ENCODE peak calls at places on chromosomes 1 and 21, in six cellular contexts. Z is astrocyte of the spinal cord, R is PC-3, J is cardiac muscle cell, T is endothelial cell of umbilical vein, G is choroid plexus epithelial cell. O is an unnamed sample.

GRCh38 chr1:60657926-60658325 is 424.4 kb upstream of the NFIA start:
- DNase-seq in Z (no peak), G (no peak), R (no peak), J (no peak), T (no peak), O (no peak)

GRCh38 chr1:52125727-52126359 is 16.0 kb upstream of the ZFYVE9 start:
- DNase-seq in T (no peak), R (no peak), J (no peak), G (no peak), Z (no peak), O (no peak)

GRCh38 chr1:33004628-33005027 is 32.1 kb downstream of the AK2 start:
- DNase-seq in J (no peak), T (peak), Z (no peak), G (peak), R (peak), O (no peak)

GRCh38 chr1:100354971-100355394 is 2.7 kb downstream of the CDC14A start:
- DNase-seq in Z (peak), T (peak), R (peak), G (peak), J (peak), O (no peak)

GRCh38 chr1:113040041-113040440 is 33.0 kb upstream of the LRIG2 start:
- DNase-seq in J (peak), T (peak), Z (no peak), G (no peak), R (no peak), O (no peak)

GRCh38 chr1:97008226-97008625 is 286.6 kb downstream of the PTBP2 start:
- DNase-seq in J (no peak), G (peak), Z (peak), T (no peak), R (peak), O (no peak)

GRCh38 chr1:69485616-69486015 is 82.1 kb upstream of the LRRC7 start:
- DNase-seq in J (no peak), R (no peak), T (no peak), Z (no peak), G (no peak), O (no peak)

GRCh38 chr1:27300341-27301051 is 21.5 kb upstream of the TMEM222 start:
- DNase-seq in J (peak), Z (peak), T (peak), G (peak), R (peak), O (peak)

GRCh38 chr1:206419250-206419649 is 51.0 kb upstream of the IKBKE start:
- DNase-seq in J (no peak), Z (no peak), R (peak), G (no peak), T (no peak), O (no peak)

GRCh38 chr1:65992160-65993046 is 199.7 kb downstream of the PDE4B start:
- DNase-seq in T (no peak), J (peak), Z (peak), R (peak), G (no peak), O (no peak)

GRCh38 chr21:46442938-46443337 is 15.8 kb upstream of the DIP2A start:
- DNase-seq in T (no peak), G (no peak), J (no peak), Z (no peak), R (no peak), O (no peak)

GRCh38 chr1:43373034-43373940 is 5.5 kb upstream of the ELOVL1 start:
- DNase-seq in T (peak), R (peak), J (peak), G (peak), Z (peak), O (peak)

GRCh38 chr1:53365405-53366063 is 37.7 kb upstream of the LRP8 start:
- DNase-seq in Z (no peak), G (no peak), R (no peak), T (no peak), J (peak), O (no peak)

GRCh38 chr1:192973988-192974387 is 85.2 kb downstream of the UCHL5 start:
- DNase-seq in J (no peak), G (no peak), R (no peak), Z (no peak), T (no peak), O (no peak)

GRCh38 chr1:41381691-41382530 is 20.7 kb downstream of the FOXO6 start:
- DNase-seq in Z (no peak), G (no peak), J (peak), R (peak), T (peak), O (no peak)

GRCh38 chr1:177914603-177915002 is 55.3 kb downstream of the SEC16B start:
- DNase-seq in G (no peak), Z (no peak), J (no peak), R (peak), T (peak), O (no peak)

GRCh38 chr1:172399369-172400072 is 21.0 kb upstream of the C1orf105 start:
- DNase-seq in T (peak), J (peak), Z (peak), R (peak), G (peak), O (peak)

GRCh38 chr1:155977607-155978324 is 581 bp downstream of the ARHGEF2 start:
- DNase-seq in R (peak), T (no peak), J (no peak), Z (no peak), G (no peak), O (no peak)

GRCh38 chr21:36141513-36141925 is 6.6 kb downstream of the CBR3 start:
- DNase-seq in T (peak), R (peak), Z (peak), G (peak), J (peak), O (no peak)

GRCh38 chr1:17307946-17308345 is at the start of gene PADI4:
- DNase-seq in G (no peak), R (no peak), Z (no peak), T (no peak), J (no peak), O (no peak)

GRCh38 chr1:57061369-57061768 is 95.6 kb upstream of the C8B start:
- DNase-seq in Z (no peak), T (no peak), J (peak), G (peak), R (no peak), O (peak)

GRCh38 chr1:56149761-56150160 is 429.6 kb downstream of the PLPP3 start:
- DNase-seq in J (no peak), T (peak), Z (no peak), G (no peak), R (no peak), O (no peak)

GRCh38 chr1:161119017-161119378 is 1.1 kb downstream of the NIT1 start:
- DNase-seq in G (peak), Z (no peak), R (no peak), J (peak), T (no peak), O (no peak)

GRCh38 chr1:38077523-38078147 is 31.0 kb upstream of the POU3F1 start:
- DNase-seq in G (no peak), T (no peak), Z (no peak), R (peak), J (no peak), O (no peak)

GRCh38 chr1:30600706-30601105 is 122.7 kb downstream of the MATN1 start:
- DNase-seq in J (no peak), Z (no peak), T (no peak), G (no peak), R (no peak), O (no peak)

GRCh38 chr1:92310185-92310597 is 11.3 kb downstream of the RPAP2 start:
- DNase-seq in T (peak), R (peak), J (peak), G (peak), Z (peak), O (no peak)

GRCh38 chr1:36080801-36081200 is 3.1 kb upstream of the TEKT2 start:
- DNase-seq in J (no peak), Z (no peak), G (no peak), T (no peak), R (no peak), O (no peak)

GRCh38 chr1:240074422-240074821 is 17.3 kb upstream of the FMN2 start:
- DNase-seq in G (no peak), Z (no peak), T (no peak), R (no peak), J (no peak), O (no peak)

GRCh38 chr1:899636-900317 is 23.9 kb upstream of the SAMD11 start:
- DNase-seq in R (no peak), G (no peak), Z (no peak), T (no peak), J (no peak), O (no peak)

GRCh38 chr21:34647552-34647951 is 21.2 kb upstream of the CLIC6 start:
- DNase-seq in J (no peak), G (no peak), T (no peak), R (no peak), Z (no peak), O (no peak)

GRCh38 chr1:7315946-7316345 is 455.1 kb upstream of the VAMP3 start:
- DNase-seq in Z (no peak), T (no peak), G (no peak), J (no peak), R (no peak), O (no peak)

GRCh38 chr1:72283204-72284083 is 1.1 kb upstream of the NEGR1 start:
- DNase-seq in R (peak), J (peak), G (peak), T (peak), Z (peak), O (peak)

GRCh38 chr1:13703128-13703513 is 3.1 kb downstream of the PRDM2 start:
- DNase-seq in Z (no peak), J (no peak), G (no peak), T (no peak), R (no peak), O (no peak)

GRCh38 chr1:196056966-196057365 is 551.3 kb downstream of the KCNT2 start:
- DNase-seq in Z (no peak), G (no peak), R (no peak), T (no peak), J (no peak), O (no peak)
- H3K4me3 ChIP-seq in Z (no peak), G (no peak), R (no peak), T (no peak), J (no peak), O (no peak)

DNA sequence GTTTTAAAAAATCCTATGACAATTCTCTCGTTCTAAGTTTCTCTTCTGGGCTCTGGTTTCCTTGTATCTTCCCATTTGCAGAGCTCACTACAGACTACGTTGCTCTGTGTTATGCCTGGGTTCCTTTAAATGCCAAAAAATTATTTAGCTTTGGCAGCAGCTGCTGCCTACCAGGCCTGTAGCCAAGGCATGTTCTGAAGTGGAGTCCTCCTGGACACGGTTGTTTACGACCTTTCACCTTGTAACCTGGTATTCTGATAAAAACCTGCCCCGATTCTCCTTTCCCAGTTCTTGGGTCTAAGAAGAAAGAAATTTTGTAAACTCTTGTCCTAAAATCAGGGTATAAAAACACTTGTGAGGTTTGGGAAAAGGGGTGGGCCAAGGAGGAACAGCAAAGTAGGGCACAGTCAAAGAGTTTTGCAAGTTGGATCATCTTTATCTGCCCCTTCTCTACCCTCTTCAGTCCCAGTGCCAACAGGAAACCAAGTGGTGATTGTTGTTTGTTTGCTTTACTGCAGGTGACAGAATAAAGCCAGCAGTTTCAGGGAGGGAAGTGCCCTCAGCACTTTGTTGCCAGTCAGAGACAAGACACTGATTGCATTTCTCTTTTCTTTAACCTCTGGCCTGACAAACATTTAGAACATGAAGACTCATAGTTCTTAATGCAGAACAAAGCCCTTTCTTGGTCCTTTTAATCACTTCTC is 3.1 kb upstream of the TXNIP start:
- DNase-seq in J (peak), R (peak), Z (no peak), G (no peak), T (no peak), O (no peak)
- H3K4me3 ChIP-seq in J (no peak), R (no peak), Z (no peak), G (no peak), T (no peak), O (no peak)

GRCh38 chr1:110070282-110070967 is at the start of gene ALX3:
- DNase-seq in G (no peak), Z (no peak), R (no peak), T (no peak), J (no peak), O (no peak)
- H3K4me3 ChIP-seq in G (no peak), Z (no peak), R (no peak), T (no peak), J (peak), O (no peak)

GRCh38 chr1:183234660-183235476 is 48.8 kb downstream of the LAMC2 start:
- DNase-seq in Z (peak), T (peak), J (peak), R (peak), G (peak), O (peak)
- H3K4me3 ChIP-seq in Z (peak), T (peak), J (no peak), R (peak), G (peak), O (peak)

GRCh38 chr1:227792216-227793078 is 23.0 kb upstream of the PRSS38 start:
- DNase-seq in R (no peak), J (no peak), G (no peak), T (no peak), Z (no peak), O (no peak)

GRCh38 chr1:227793079-227793947 is 22.2 kb upstream of the PRSS38 start:
- DNase-seq in Z (no peak), T (no peak), R (no peak), G (no peak), J (no peak), O (no peak)

GRCh38 chr1:227795732-227796131 is 19.7 kb upstream of the PRSS38 start:
- DNase-seq in G (no peak), J (no peak), R (no peak), T (no peak), Z (no peak), O (no peak)

GRCh38 chr1:227794813-227795183 is 20.7 kb upstream of the PRSS38 start:
- DNase-seq in R (no peak), J (no peak), G (no peak), Z (no peak), T (no peak), O (no peak)

DNA sequence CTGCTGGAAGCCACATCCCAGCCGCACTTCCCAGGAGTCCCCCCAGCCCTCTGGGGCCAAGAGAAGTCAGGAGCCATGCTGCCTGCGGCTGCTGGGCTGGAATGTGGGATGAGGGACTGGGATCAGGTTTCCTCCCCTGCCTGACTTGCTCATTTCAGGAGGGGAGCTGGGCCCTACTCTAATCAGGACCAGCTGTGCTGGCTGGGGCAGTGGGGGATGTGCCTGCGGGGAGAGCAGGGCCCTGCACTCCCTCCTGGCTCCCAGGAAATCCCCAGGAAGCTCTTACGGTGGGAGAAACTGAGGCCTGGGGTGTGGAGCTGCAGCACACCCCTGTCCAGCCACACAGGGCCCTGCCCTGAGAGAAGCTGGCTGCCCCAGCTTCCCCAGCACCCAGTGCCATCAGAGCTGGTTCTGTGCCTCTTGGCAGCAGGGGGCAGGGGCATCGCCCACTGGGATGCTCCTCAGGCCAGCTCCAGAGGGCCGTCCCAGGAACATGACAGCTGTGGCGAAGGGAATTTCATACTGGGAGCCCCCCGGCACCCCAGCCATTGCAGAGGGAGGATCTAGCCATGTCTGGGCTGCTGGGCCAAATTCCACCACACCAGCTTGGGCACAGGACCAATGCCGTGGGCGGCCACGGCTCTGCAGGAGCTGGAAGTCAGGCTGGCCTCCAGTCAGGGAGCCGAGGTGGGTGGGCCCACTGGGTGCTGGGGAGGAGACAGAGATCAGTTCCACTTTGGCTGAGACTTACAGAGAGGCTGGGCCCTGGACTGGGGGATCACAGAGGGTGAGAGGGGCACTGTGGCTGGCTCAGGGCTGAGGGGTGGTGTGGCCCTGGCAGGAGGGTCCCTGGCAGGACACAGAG is 21.3 kb upstream of the PRSS38 start:
- DNase-seq in T (no peak), J (peak), Z (peak), R (no peak), G (peak), O (peak)
- H3K4me3 ChIP-seq in T (no peak), J (no peak), Z (no peak), R (no peak), G (no peak), O (no peak)

GRCh38 chr1:165841582-165842362 is 14.4 kb downstream of the UCK2 start:
- DNase-seq in J (peak), T (peak), R (peak), G (peak), Z (peak), O (no peak)

GRCh38 chr1:165840419-165840818 is 13.0 kb downstream of the UCK2 start:
- DNase-seq in Z (no peak), J (no peak), R (no peak), G (no peak), T (no peak), O (no peak)

GRCh38 chr1:165844114-165844798 is 16.8 kb downstream of the UCK2 start:
- DNase-seq in G (no peak), R (no peak), Z (no peak), J (no peak), T (no peak), O (no peak)

GRCh38 chr1:165843304-165843703 is 15.9 kb downstream of the UCK2 start:
- DNase-seq in J (no peak), Z (no peak), T (no peak), R (peak), G (no peak), O (no peak)

DNA sequence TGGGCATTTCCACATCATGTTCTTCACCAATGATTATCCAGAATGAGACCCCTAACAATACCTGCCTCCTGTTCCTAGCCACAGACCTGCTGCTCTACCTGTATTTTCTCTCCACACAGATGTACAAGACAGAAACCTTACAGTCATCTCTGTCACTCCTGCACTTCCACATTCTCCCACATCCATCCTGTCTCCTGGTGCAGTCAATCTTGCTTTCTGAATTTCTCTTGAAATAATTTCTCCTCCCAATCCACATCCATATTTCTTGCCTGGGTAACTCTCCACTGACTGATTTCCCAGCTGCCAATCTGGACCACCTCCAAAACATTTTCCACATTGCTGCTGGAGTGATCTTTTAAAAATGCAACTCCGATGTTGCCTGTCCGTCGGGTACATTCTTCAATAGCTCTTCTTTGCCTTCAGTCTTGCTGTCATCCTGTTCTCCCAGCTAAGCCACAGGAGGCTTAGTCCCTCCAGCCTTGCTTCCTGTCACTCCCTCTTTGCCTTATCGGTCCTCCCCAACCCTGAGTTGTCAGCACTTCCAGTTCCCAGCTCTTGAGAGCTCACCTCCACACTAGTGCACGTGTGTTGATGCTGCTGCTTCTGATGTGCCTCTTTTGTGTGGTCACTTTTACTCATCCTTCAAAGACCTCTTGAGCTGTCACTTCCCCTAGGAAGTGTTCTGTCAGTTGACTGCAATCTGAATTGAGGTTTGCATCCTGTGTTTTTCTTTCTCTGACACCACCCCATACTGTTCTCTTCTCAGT is 15.1 kb downstream of the UCK2 start:
- DNase-seq in T (peak), J (peak), Z (peak), G (peak), R (peak), O (no peak)
- H3K4me3 ChIP-seq in T (no peak), J (no peak), Z (no peak), G (no peak), R (no peak), O (peak)

DNA sequence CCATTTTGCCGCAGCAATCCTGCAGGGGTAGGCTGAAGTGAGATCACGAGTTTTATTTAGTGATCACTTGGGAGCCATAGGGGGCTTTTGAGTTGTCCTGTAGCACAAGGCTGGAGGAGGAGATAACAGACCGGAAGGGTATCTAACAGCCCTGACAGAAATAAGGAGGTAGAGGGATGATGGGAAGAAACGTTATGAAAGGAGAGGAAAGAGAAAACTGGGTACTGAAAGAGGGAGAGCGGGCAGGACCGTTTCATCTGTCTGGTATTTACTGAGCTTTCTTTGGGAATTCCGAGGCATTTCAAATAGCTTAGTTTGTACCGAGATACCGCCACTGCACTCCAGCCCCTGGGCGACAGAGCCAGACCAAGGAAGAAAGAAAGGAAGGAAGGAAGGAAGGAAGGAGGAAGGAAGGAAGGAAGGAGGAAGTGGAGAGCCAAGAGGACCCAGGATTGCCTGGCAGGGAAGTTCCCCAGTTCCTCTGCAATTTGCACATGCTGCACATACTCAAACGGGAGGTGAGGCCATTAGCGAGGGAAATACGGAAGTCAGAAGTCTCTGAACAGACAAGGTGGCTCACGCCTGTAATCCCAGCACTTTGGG is 859 bp upstream of the FUCA1 start:
- DNase-seq in R (no peak), T (no peak), J (no peak), G (no peak), Z (no peak), O (no peak)
- H3K4me3 ChIP-seq in R (peak), T (peak), J (no peak), G (no peak), Z (peak), O (peak)